ENCODE peak calls at places on chromosomes 2 and 18, in five cellular contexts. L, R, U, N and Z are unnamed samples.

GRCh38 chr2:74835831-74836674 is 2.1 kb downstream of the HK2 start:
- DNase-seq in L (no peak), R (peak; percentile 80), U (peak; percentile 80), N (peak; percentile 55), Z (no peak)

GRCh38 chr2:60746318-60746717 is 9.8 kb upstream of the PAPOLG start:
- DNase-seq in L (no peak), R (no peak), U (no peak), N (no peak), Z (no peak)

GRCh38 chr2:207869784-207870778 is 100.4 kb upstream of the FZD5 start:
- DNase-seq in L (no peak), R (no peak), U (peak; percentile 57), N (peak; percentile 82), Z (no peak)

GRCh38 chr2:221708916-221709315 is 136.8 kb upstream of the EPHA4 start:
- DNase-seq in L (no peak), R (no peak), U (no peak), N (no peak), Z (no peak)

GRCh38 chr2:50225021-50225928 is 806.7 kb downstream of the NRXN1 start:
- DNase-seq in L (no peak), R (no peak), U (no peak), N (no peak), Z (no peak)

GRCh38 chr2:25421746-25422431 is 80.2 kb upstream of the DNMT3A start:
- DNase-seq in L (no peak), R (no peak), U (no peak), N (no peak), Z (no peak)

GRCh38 chr2:224357098-224357901 is 44.6 kb downstream of the FAM124B start:
- DNase-seq in L (peak; percentile 73), R (peak; percentile 75), U (peak; percentile 75), N (peak; percentile 79), Z (no peak)

GRCh38 chr2:42117923-42118758 is 51.0 kb upstream of the EML4 start:
- DNase-seq in L (no peak), R (peak; percentile 80), U (peak; percentile 95), N (peak; percentile 87), Z (no peak)

GRCh38 chr18:41576643-41577042 is 378.4 kb upstream of the PIK3C3 start:
- DNase-seq in L (no peak), R (no peak), U (no peak), N (no peak), Z (no peak)

GRCh38 chr2:71746946-71747501 is 293.7 kb downstream of the DYSF start:
- DNase-seq in L (no peak), R (no peak), U (peak; percentile 49), N (peak; percentile 24), Z (no peak)

GRCh38 chr2:57182941-57183340 is 863.7 kb upstream of the VRK2 start:
- DNase-seq in L (no peak), R (no peak), U (no peak), N (peak; percentile 37), Z (no peak)

GRCh38 chr2:112706170-112706664 is 14.6 kb upstream of the NT5DC4 start:
- DNase-seq in L (no peak), R (no peak), U (peak; percentile 41), N (no peak), Z (no peak)

GRCh38 chr2:64260817-64261216 is 116.6 kb upstream of the PELI1 start:
- DNase-seq in L (peak; percentile 65), R (peak; percentile 91), U (no peak), N (peak; percentile 39), Z (no peak)

GRCh38 chr2:168997113-168997512 is 34.0 kb downstream of the ABCB11 start:
- DNase-seq in L (no peak), R (no peak), U (no peak), N (peak; percentile 18), Z (no peak)